ENCODE peak calls at places on chromosome 22, in eight cellular contexts. One of them, this sample, is unnamed. For H3K27me3 and H3K36me3, the result is how much of the 10 kb centered on the place peaks cover.

GRCh38 chr22:50206599-50206998 is 5.8 kb downstream of the SELENOO start:
- DNase-seq in RWPE2: no peak
- DNase-seq in IMR-90: peak
- DNase-seq in lower lobe of right lung: peak
- DNase-seq in K562: peak
- DNase-seq in trophoblast cell: peak
- DNase-seq in keratinocyte: no peak
- DNase-seq in mammary epithelial cell: no peak
- DNase-seq in this sample: peak

GRCh38 chr22:33883561-33883960 is 36.7 kb downstream of the LARGE1 start:
- DNase-seq in RWPE2: no peak
- DNase-seq in IMR-90: no peak
- DNase-seq in lower lobe of right lung: no peak
- DNase-seq in K562: no peak
- DNase-seq in trophoblast cell: no peak
- DNase-seq in keratinocyte: no peak
- DNase-seq in mammary epithelial cell: peak
- DNase-seq in this sample: no peak

GRCh38 chr22:17411213-17411612 is 42.0 kb downstream of the CECR2 start:
- DNase-seq in RWPE2: no peak
- DNase-seq in IMR-90: no peak
- DNase-seq in lower lobe of right lung: no peak
- DNase-seq in K562: no peak
- DNase-seq in trophoblast cell: no peak
- DNase-seq in keratinocyte: no peak
- DNase-seq in mammary epithelial cell: no peak
- DNase-seq in this sample: no peak

GRCh38 chr22:43421914-43422615 is 10.3 kb downstream of the MPPED1 start:
- DNase-seq in RWPE2: no peak
- DNase-seq in IMR-90: no peak
- DNase-seq in lower lobe of right lung: peak
- DNase-seq in K562: no peak
- DNase-seq in trophoblast cell: no peak
- DNase-seq in keratinocyte: no peak
- DNase-seq in mammary epithelial cell: no peak
- DNase-seq in this sample: no peak

GRCh38 chr22:17431179-17431578 is 61.9 kb downstream of the CECR2 start:
- DNase-seq in RWPE2: no peak
- DNase-seq in IMR-90: no peak
- DNase-seq in lower lobe of right lung: no peak
- DNase-seq in K562: no peak
- DNase-seq in trophoblast cell: no peak
- DNase-seq in keratinocyte: no peak
- DNase-seq in mammary epithelial cell: peak
- DNase-seq in this sample: no peak

GRCh38 chr22:29105468-29105867 is 32.6 kb downstream of the KREMEN1 start:
- DNase-seq in RWPE2: no peak
- DNase-seq in IMR-90: peak
- DNase-seq in lower lobe of right lung: no peak
- DNase-seq in K562: no peak
- DNase-seq in trophoblast cell: no peak
- DNase-seq in keratinocyte: no peak
- DNase-seq in mammary epithelial cell: no peak
- DNase-seq in this sample: no peak

GRCh38 chr22:41574847-41575381 is 14.1 kb downstream of the CSDC2 start:
- DNase-seq in RWPE2: no peak
- DNase-seq in IMR-90: peak
- DNase-seq in lower lobe of right lung: no peak
- DNase-seq in K562: no peak
- DNase-seq in trophoblast cell: no peak
- DNase-seq in keratinocyte: no peak
- DNase-seq in mammary epithelial cell: no peak
- DNase-seq in this sample: no peak

GRCh38 chr22:44158766-44159165 is 22.0 kb upstream of the PARVG start:
- DNase-seq in RWPE2: no peak
- DNase-seq in IMR-90: no peak
- DNase-seq in lower lobe of right lung: no peak
- DNase-seq in K562: no peak
- DNase-seq in trophoblast cell: no peak
- DNase-seq in keratinocyte: no peak
- DNase-seq in mammary epithelial cell: no peak
- DNase-seq in this sample: no peak

GRCh38 chr22:40258463-40259046 is 80.8 kb downstream of the TNRC6B start:
- DNase-seq in RWPE2: no peak
- DNase-seq in IMR-90: peak
- DNase-seq in lower lobe of right lung: no peak
- DNase-seq in K562: no peak
- DNase-seq in trophoblast cell: peak
- DNase-seq in keratinocyte: peak
- DNase-seq in mammary epithelial cell: peak
- DNase-seq in this sample: peak

GRCh38 chr22:23478175-23478574 is 101.9 kb downstream of the IGLL1 start:
- DNase-seq in RWPE2: no peak
- DNase-seq in IMR-90: no peak
- DNase-seq in lower lobe of right lung: no peak
- DNase-seq in K562: no peak
- DNase-seq in trophoblast cell: peak
- DNase-seq in keratinocyte: no peak
- DNase-seq in mammary epithelial cell: peak
- DNase-seq in this sample: no peak

GRCh38 chr22:39617342-39617741 is 46.8 kb downstream of the CACNA1I start:
- DNase-seq in RWPE2: no peak
- DNase-seq in IMR-90: no peak
- DNase-seq in lower lobe of right lung: no peak
- DNase-seq in K562: no peak
- DNase-seq in trophoblast cell: no peak
- DNase-seq in keratinocyte: no peak
- DNase-seq in mammary epithelial cell: no peak
- DNase-seq in this sample: no peak

GRCh38 chr22:23754220-23754919 is at the start of gene VPREB3:
- DNase-seq in RWPE2: no peak
- DNase-seq in IMR-90: no peak
- DNase-seq in lower lobe of right lung: no peak
- DNase-seq in K562: no peak
- DNase-seq in trophoblast cell: no peak
- DNase-seq in keratinocyte: no peak
- DNase-seq in mammary epithelial cell: no peak
- DNase-seq in this sample: no peak

GRCh38 chr22:38085056-38085455 is 1.1 kb upstream of the SLC16A8 start:
- DNase-seq in RWPE2: no peak
- DNase-seq in IMR-90: no peak
- DNase-seq in lower lobe of right lung: peak
- DNase-seq in K562: no peak
- DNase-seq in trophoblast cell: no peak
- DNase-seq in keratinocyte: no peak
- DNase-seq in mammary epithelial cell: no peak
- DNase-seq in this sample: no peak

GRCh38 chr22:38086001-38086845 is 2.2 kb upstream of the SLC16A8 start:
- DNase-seq in RWPE2: peak
- DNase-seq in IMR-90: no peak
- DNase-seq in lower lobe of right lung: peak
- DNase-seq in K562: no peak
- DNase-seq in trophoblast cell: no peak
- DNase-seq in keratinocyte: no peak
- DNase-seq in mammary epithelial cell: no peak
- DNase-seq in this sample: no peak

GRCh38 chr22:38086942-38087341 is 3.0 kb upstream of the SLC16A8 start:
- DNase-seq in RWPE2: no peak
- DNase-seq in IMR-90: no peak
- DNase-seq in lower lobe of right lung: peak
- DNase-seq in K562: no peak
- DNase-seq in trophoblast cell: no peak
- DNase-seq in keratinocyte: no peak
- DNase-seq in mammary epithelial cell: no peak
- DNase-seq in this sample: no peak

GRCh38 chr22:38083931-38084631 is at the start of gene SLC16A8:
- DNase-seq in RWPE2: no peak
- DNase-seq in IMR-90: no peak
- DNase-seq in lower lobe of right lung: peak
- DNase-seq in K562: no peak
- DNase-seq in trophoblast cell: no peak
- DNase-seq in keratinocyte: no peak
- DNase-seq in mammary epithelial cell: no peak
- DNase-seq in this sample: no peak

GRCh38 chr22:38085501-38085900 is 1.5 kb upstream of the SLC16A8 start:
- DNase-seq in RWPE2: no peak
- DNase-seq in IMR-90: no peak
- DNase-seq in lower lobe of right lung: peak
- DNase-seq in K562: no peak
- DNase-seq in trophoblast cell: no peak
- DNase-seq in keratinocyte: no peak
- DNase-seq in mammary epithelial cell: no peak
- DNase-seq in this sample: no peak
- H3K27me3 ChIP-seq in RWPE2: under half
- H3K27me3 ChIP-seq in IMR-90: half or more
- H3K27me3 ChIP-seq in lower lobe of right lung: under half
- H3K27me3 ChIP-seq in K562: under half
- H3K27me3 ChIP-seq in trophoblast cell: under half
- H3K27me3 ChIP-seq in keratinocyte: under half
- H3K27me3 ChIP-seq in mammary epithelial cell: under half
- H3K27me3 ChIP-seq in this sample: under half

GRCh38 chr22:32353840-32354239 is 3.8 kb upstream of the RFPL3 start:
- DNase-seq in RWPE2: no peak
- DNase-seq in IMR-90: no peak
- DNase-seq in lower lobe of right lung: no peak
- DNase-seq in K562: no peak
- DNase-seq in trophoblast cell: no peak
- DNase-seq in keratinocyte: no peak
- DNase-seq in mammary epithelial cell: no peak
- DNase-seq in this sample: no peak

GRCh38 chr22:32353292-32353691 is 4.4 kb upstream of the RFPL3 start:
- DNase-seq in RWPE2: no peak
- DNase-seq in IMR-90: no peak
- DNase-seq in lower lobe of right lung: no peak
- DNase-seq in K562: no peak
- DNase-seq in trophoblast cell: no peak
- DNase-seq in keratinocyte: no peak
- DNase-seq in mammary epithelial cell: no peak
- DNase-seq in this sample: no peak

GRCh38 chr22:32355760-32356159 is 1.9 kb upstream of the RFPL3 start:
- DNase-seq in RWPE2: no peak
- DNase-seq in IMR-90: no peak
- DNase-seq in lower lobe of right lung: no peak
- DNase-seq in K562: no peak
- DNase-seq in trophoblast cell: peak
- DNase-seq in keratinocyte: no peak
- DNase-seq in mammary epithelial cell: peak
- DNase-seq in this sample: no peak

GRCh38 chr22:32352681-32353080 is 5.0 kb upstream of the RFPL3 start:
- DNase-seq in RWPE2: no peak
- DNase-seq in IMR-90: no peak
- DNase-seq in lower lobe of right lung: no peak
- DNase-seq in K562: no peak
- DNase-seq in trophoblast cell: no peak
- DNase-seq in keratinocyte: no peak
- DNase-seq in mammary epithelial cell: no peak
- DNase-seq in this sample: no peak

GRCh38 chr22:32354360-32355351 is 3.0 kb upstream of the RFPL3 start:
- DNase-seq in RWPE2: no peak
- DNase-seq in IMR-90: peak
- DNase-seq in lower lobe of right lung: no peak
- DNase-seq in K562: peak
- DNase-seq in trophoblast cell: no peak
- DNase-seq in keratinocyte: no peak
- DNase-seq in mammary epithelial cell: peak
- DNase-seq in this sample: peak
- H3K27ac ChIP-seq in RWPE2: peak
- H3K27ac ChIP-seq in IMR-90: no peak
- H3K27ac ChIP-seq in lower lobe of right lung: peak
- H3K27ac ChIP-seq in K562: no peak
- H3K27ac ChIP-seq in trophoblast cell: no peak
- H3K27ac ChIP-seq in keratinocyte: no peak
- H3K27ac ChIP-seq in mammary epithelial cell: no peak
- H3K27ac ChIP-seq in this sample: no peak

GRCh38 chr22:21963790-21964211 is 11.2 kb upstream of the PPM1F start:
- DNase-seq in RWPE2: no peak
- DNase-seq in IMR-90: no peak
- DNase-seq in lower lobe of right lung: no peak
- DNase-seq in K562: no peak
- DNase-seq in trophoblast cell: no peak
- DNase-seq in keratinocyte: no peak
- DNase-seq in mammary epithelial cell: no peak
- DNase-seq in this sample: no peak
- H3K36me3 ChIP-seq in RWPE2: half or more
- H3K36me3 ChIP-seq in IMR-90: half or more
- H3K36me3 ChIP-seq in lower lobe of right lung: half or more
- H3K36me3 ChIP-seq in K562: half or more
- H3K36me3 ChIP-seq in trophoblast cell: half or more
- H3K36me3 ChIP-seq in keratinocyte: half or more
- H3K36me3 ChIP-seq in mammary epithelial cell: under half
- H3K36me3 ChIP-seq in this sample: half or more

GRCh38 chr22:45233827-45234226 is 6.9 kb downstream of the KIAA0930 start:
- DNase-seq in RWPE2: no peak
- DNase-seq in IMR-90: no peak
- DNase-seq in lower lobe of right lung: no peak
- DNase-seq in K562: no peak
- DNase-seq in trophoblast cell: no peak
- DNase-seq in keratinocyte: no peak
- DNase-seq in mammary epithelial cell: no peak
- DNase-seq in this sample: no peak
- H3K27me3 ChIP-seq in RWPE2: under half
- H3K27me3 ChIP-seq in IMR-90: under half
- H3K27me3 ChIP-seq in lower lobe of right lung: under half
- H3K27me3 ChIP-seq in K562: under half
- H3K27me3 ChIP-seq in trophoblast cell: under half
- H3K27me3 ChIP-seq in keratinocyte: under half
- H3K27me3 ChIP-seq in mammary epithelial cell: under half
- H3K27me3 ChIP-seq in this sample: under half